ENCODE peak calls at places on chromosomes 7 and 10, in ten cellular contexts. S is CD4-positive, alpha-beta T cell; X is stomach; N is suprapubic skin; K is adipocyte; E is naive thymus-derived CD4-positive, alpha-beta T cell; D is endodermal cell; F is cardiac muscle cell; P is hepatocyte; H is tibial artery. O is an unnamed sample.

GRCh38 chr7:139078911-139079310 is 30.6 kb downstream of the ZC3HAV1 start:
- DNase-seq in S (no peak), X (no peak), N (no peak), K (no peak), E (no peak), D (peak; percentile 17), F (no peak), P (no peak), H (no peak), O (no peak)

GRCh38 chr7:46191776-46192175 is 270.7 kb upstream of the IGFBP3 start:
- DNase-seq in S (no peak), X (no peak), N (no peak), K (peak; percentile 54), E (no peak), D (no peak), F (no peak), P (no peak), H (no peak), O (peak; percentile 64)

GRCh38 chr10:36473122-36473521 is 652.3 kb upstream of the ANKRD30A start:
- DNase-seq in S (no peak), X (no peak), N (no peak), K (no peak), E (no peak), D (no peak), F (no peak), P (no peak), H (no peak), O (no peak)

GRCh38 chr7:90824386-90825307 is 228.5 kb downstream of the CDK14 start:
- DNase-seq in S (no peak), X (no peak), N (no peak), K (peak; percentile 80), E (no peak), D (no peak), F (peak; percentile 82), P (no peak), H (no peak), O (peak; percentile 49)

GRCh38 chr7:111264111-111264868 is 173.4 kb downstream of the LRRN3 start:
- DNase-seq in S (no peak), X (no peak), N (no peak), K (peak; percentile 25), E (no peak), D (no peak), F (no peak), P (no peak), H (no peak), O (no peak)

GRCh38 chr10:35824704-35825103 is 182.6 kb upstream of the FZD8 start:
- DNase-seq in S (no peak), X (no peak), N (no peak), K (no peak), E (no peak), D (no peak), F (no peak), P (no peak), H (peak; percentile 34), O (no peak)

GRCh38 chr7:130353196-130353595 is 8.6 kb downstream of the CPA5 start:
- DNase-seq in S (no peak), X (no peak), N (peak; percentile 68), K (no peak), E (no peak), D (no peak), F (no peak), P (no peak), H (no peak), O (no peak)

GRCh38 chr10:89301231-89301630 is 615 bp upstream of the IFIT2 start:
- DNase-seq in S (no peak), X (no peak), N (no peak), K (peak; percentile 63), E (no peak), D (no peak), F (peak; percentile 66), P (no peak), H (peak; percentile 43), O (no peak)

GRCh38 chr7:17444673-17445072 is 146.2 kb downstream of the AHR start:
- DNase-seq in S (no peak), X (no peak), N (no peak), K (peak; percentile 29), E (no peak), D (no peak), F (peak; percentile 72), P (peak; percentile 11), H (no peak), O (no peak)

GRCh38 chr7:73606801-73607691 is 17.3 kb downstream of the MLXIPL start:
- DNase-seq in S (peak; percentile 77), X (peak; percentile 59), N (no peak), K (peak; percentile 80), E (peak; percentile 61), D (peak; percentile 94), F (peak; percentile 48), P (peak; percentile 77), H (no peak), O (no peak)

GRCh38 chr7:173120-173918 is 19.1 kb upstream of the FAM20C start:
- DNase-seq in S (no peak), X (no peak), N (no peak), K (no peak), E (no peak), D (no peak), F (no peak), P (no peak), H (no peak), O (no peak)

GRCh38 chr7:155381852-155382801 is 75.8 kb upstream of the EN2 start:
- DNase-seq in S (no peak), X (no peak), N (no peak), K (no peak), E (no peak), D (no peak), F (no peak), P (no peak), H (no peak), O (no peak)

GRCh38 chr7:33979300-33979806 is 74.0 kb downstream of the BMPER start:
- DNase-seq in S (no peak), X (no peak), N (no peak), K (peak; percentile 2), E (no peak), D (no peak), F (peak; percentile 31), P (no peak), H (no peak), O (no peak)

GRCh38 chr10:26755443-26755903 is 58.0 kb downstream of the PDSS1 start:
- DNase-seq in S (no peak), X (no peak), N (no peak), K (peak; percentile 59), E (no peak), D (peak; percentile 55), F (peak; percentile 51), P (peak; percentile 23), H (no peak), O (no peak)

GRCh38 chr7:7182156-7183060 is at the start of gene C1GALT1:
- DNase-seq in S (peak; percentile 97), X (peak; percentile 98), N (peak; percentile 97), K (peak; percentile 98), E (peak; percentile 98), D (peak; percentile 98), F (peak; percentile 99), P (peak; percentile 98), H (peak; percentile 96), O (peak; percentile 97)

DNA sequence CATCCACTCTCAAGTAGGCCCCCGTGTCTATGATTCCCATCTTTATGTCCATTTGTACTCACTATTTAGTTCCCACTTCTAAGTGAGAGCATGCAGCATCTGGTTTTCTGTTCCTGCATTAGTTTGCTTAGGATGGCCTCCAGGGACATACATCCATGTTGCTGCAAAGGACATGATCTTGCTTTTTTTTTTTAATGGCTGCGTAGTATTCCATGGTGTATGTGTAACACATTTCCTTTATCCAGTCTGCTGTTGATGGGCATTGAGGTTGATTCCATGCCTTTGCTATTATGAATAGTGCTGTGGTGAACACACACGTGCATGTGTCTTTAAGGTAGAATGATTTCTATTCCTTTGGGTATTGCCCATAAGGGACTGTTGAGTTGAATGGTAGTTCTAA is 67.8 kb downstream of the SFMBT2 start:
- DNase-seq in S (no peak), X (no peak), N (no peak), K (no peak), E (no peak), D (no peak), F (no peak), P (no peak), H (no peak), O (no peak)
- H3K9me3 ChIP-seq in S (no peaks in the 10 kb centered on the region), X (no peaks in the 10 kb centered on the region), N (no peaks in the 10 kb centered on the region), K (no peaks in the 10 kb centered on the region), E (no peaks in the 10 kb centered on the region), D (peaks cover 10% of the 10 kb centered on the region), F (no peaks in the 10 kb centered on the region), P (no peaks in the 10 kb centered on the region), H (no peaks in the 10 kb centered on the region), O (no peaks in the 10 kb centered on the region)

DNA sequence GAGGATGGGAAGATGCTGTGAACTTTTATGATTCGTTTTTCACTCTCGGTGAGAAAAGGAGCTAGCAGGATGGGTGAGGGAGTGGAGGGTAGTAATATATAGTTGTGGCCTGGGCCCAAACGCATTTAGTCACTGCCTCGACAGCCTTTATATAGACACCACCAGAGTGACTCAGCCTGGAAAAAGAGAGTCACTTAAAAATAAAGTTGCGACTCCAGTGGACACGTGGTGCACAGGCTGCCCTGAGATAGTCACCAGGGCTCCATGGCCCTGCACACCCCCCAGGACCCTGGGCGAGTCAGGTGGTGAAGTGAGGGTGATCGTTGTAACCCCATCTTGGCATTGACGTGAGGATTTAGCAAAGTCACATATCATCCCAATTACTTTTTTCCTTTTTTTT is 106.7 kb downstream of the CUX1 start:
- DNase-seq in S (no peak), X (no peak), N (no peak), K (peak; percentile 62), E (no peak), D (no peak), F (peak; percentile 41), P (no peak), H (peak; percentile 52), O (no peak)
- H3K9me3 ChIP-seq in S (no peaks in the 10 kb centered on the region), X (no peaks in the 10 kb centered on the region), N (no peaks in the 10 kb centered on the region), K (no peaks in the 10 kb centered on the region), E (no peaks in the 10 kb centered on the region), D (peaks cover 2% of the 10 kb centered on the region), F (no peaks in the 10 kb centered on the region), P (no peaks in the 10 kb centered on the region), H (no peaks in the 10 kb centered on the region), O (no peaks in the 10 kb centered on the region)

GRCh38 chr7:68288099-68288498 is 1291.5 kb downstream of the TYW1 start:
- DNase-seq in S (no peak), X (no peak), N (no peak), K (no peak), E (no peak), D (no peak), F (no peak), P (no peak), H (no peak), O (no peak)
- H3K9me3 ChIP-seq in S (no peaks in the 10 kb centered on the region), X (peaks cover 5% of the 10 kb centered on the region), N (no peaks in the 10 kb centered on the region), K (peaks cover 27% of the 10 kb centered on the region), E (no peaks in the 10 kb centered on the region), D (peaks cover 58% of the 10 kb centered on the region), F (no peaks in the 10 kb centered on the region), P (no peaks in the 10 kb centered on the region), H (no peaks in the 10 kb centered on the region), O (peaks cover 7% of the 10 kb centered on the region)

DNA sequence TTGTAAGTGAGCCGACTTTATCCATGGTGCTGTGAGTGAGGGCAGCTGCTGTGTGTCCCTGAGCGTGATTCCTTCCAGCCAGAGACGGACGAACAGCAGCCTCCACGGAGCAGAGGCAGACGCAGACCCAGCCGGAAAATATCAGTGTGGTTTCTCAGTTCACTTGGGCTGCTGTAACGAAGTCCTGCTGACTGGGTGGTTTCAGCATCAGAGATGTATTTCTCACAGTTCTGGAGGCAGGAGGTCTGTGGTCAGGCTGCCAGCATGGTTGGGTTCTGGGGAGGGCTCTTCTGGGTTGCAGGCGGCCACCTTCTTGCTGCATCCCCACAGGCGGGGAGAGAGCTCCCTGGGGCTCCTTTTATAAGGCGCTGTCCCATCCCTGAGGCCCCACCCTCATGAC is 375.6 kb downstream of the GLRX3 start:
- DNase-seq in S (no peak), X (no peak), N (no peak), K (no peak), E (no peak), D (no peak), F (no peak), P (no peak), H (no peak), O (no peak)
- H3K9me3 ChIP-seq in S (no peaks in the 10 kb centered on the region), X (peaks cover 3% of the 10 kb centered on the region), N (no peaks in the 10 kb centered on the region), K (no peaks in the 10 kb centered on the region), E (no peaks in the 10 kb centered on the region), D (no peaks in the 10 kb centered on the region), F (no peaks in the 10 kb centered on the region), P (no peaks in the 10 kb centered on the region), H (no peaks in the 10 kb centered on the region), O (peaks cover 82% of the 10 kb centered on the region)

O was measured in AG04450.